ENCODE peak calls at places on chromosomes 13 and 19, in seven cellular contexts. O, V, Z, C, L, M and D are unnamed samples.

GRCh38 chr13:48990900-48991299 is 15.2 kb downstream of the FNDC3A start:
- DNase-seq in O (no peak), V (no peak), Z (no peak), C (no peak), L (no peak), M (no peak), D (no peak)

GRCh38 chr19:44092108-44092507 is 2.1 kb upstream of the ZNF224 start:
- DNase-seq in O (no peak), V (no peak), Z (no peak), C (no peak), L (no peak), M (no peak), D (no peak)

GRCh38 chr13:106361621-106362020 is 173.8 kb downstream of the EFNB2 start:
- DNase-seq in O (no peak), V (no peak), Z (no peak), C (no peak), L (no peak), M (no peak), D (no peak)

GRCh38 chr19:36054733-36055686 is at the start of gene WDR62:
- DNase-seq in O (peak), V (peak), Z (peak), C (peak), L (no peak), M (peak), D (peak)

GRCh38 chr19:40612831-40613668 is 11.9 kb downstream of the LTBP4 start:
- DNase-seq in O (peak), V (no peak), Z (peak), C (peak), L (no peak), M (no peak), D (no peak)

GRCh38 chr13:43478178-43478577 is 308.6 kb downstream of the ENOX1 start:
- DNase-seq in O (no peak), V (no peak), Z (no peak), C (no peak), L (no peak), M (no peak), D (no peak)

GRCh38 chr19:34224996-34225658 is 29.2 kb upstream of the GARRE1 start:
- DNase-seq in O (peak), V (no peak), Z (no peak), C (no peak), L (no peak), M (no peak), D (no peak)

GRCh38 chr13:103156346-103156998 is 90.3 kb upstream of the SLC10A2 start:
- DNase-seq in O (no peak), V (no peak), Z (no peak), C (no peak), L (no peak), M (no peak), D (peak)

GRCh38 chr19:40717880-40718773 is 1.2 kb downstream of the ITPKC start:
- DNase-seq in O (peak), V (no peak), Z (no peak), C (peak), L (no peak), M (peak), D (no peak)

GRCh38 chr19:49339364-49340068 is 4.3 kb downstream of the CD37 start:
- DNase-seq in O (peak), V (peak), Z (peak), C (peak), L (peak), M (peak), D (peak)

GRCh38 chr13:42039946-42040729 is 8.3 kb upstream of the DGKH start:
- DNase-seq in O (peak), V (peak), Z (peak), C (peak), L (peak), M (peak), D (peak)

GRCh38 chr13:78978381-78978998 is 319.5 kb upstream of the OBI1 start:
- DNase-seq in O (peak), V (peak), Z (peak), C (no peak), L (peak), M (no peak), D (peak)

GRCh38 chr19:789473-790052 is 7.7 kb upstream of the PTBP1 start:
- DNase-seq in O (peak), V (no peak), Z (no peak), C (peak), L (no peak), M (no peak), D (peak)

GRCh38 chr19:29568036-29568788 is 37.9 kb upstream of the POP4 start:
- DNase-seq in O (no peak), V (no peak), Z (no peak), C (no peak), L (no peak), M (no peak), D (no peak)